ENCODE peak calls at places on chromosomes 6 and 20, in four cellular contexts. O is HFFc6; P is CD4-positive, alpha-beta T cell; C is IMR-90. U is an unnamed sample.

GRCh38 chr6:41670703-41671360 is 32.6 kb downstream of the MDFI start:
- DNase-seq in O (no peak), C (no peak), P (no peak), U (no peak)

GRCh38 chr20:64216036-64216435 is 39.5 kb upstream of the PCMTD2 start:
- DNase-seq in C (no peak), O (no peak), P (no peak), U (no peak)

GRCh38 chr6:79544299-79544927 is 7.2 kb upstream of the LCA5 start:
- DNase-seq in P (no peak), O (peak), C (peak), U (no peak)

GRCh38 chr6:21616005-21616404 is 22.5 kb downstream of the SOX4 start:
- DNase-seq in C (no peak), P (no peak), O (no peak), U (no peak)

GRCh38 chr6:105363100-105363754 is 39.7 kb downstream of the PREP start:
- DNase-seq in P (no peak), C (peak), O (peak), U (no peak)

GRCh38 chr20:22245139-22245538 is 339.2 kb downstream of the FOXA2 start:
- DNase-seq in C (no peak), P (no peak), O (no peak), U (no peak)

GRCh38 chr6:40806479-40806878 is 219.3 kb upstream of the LRFN2 start:
- DNase-seq in C (no peak), P (no peak), O (peak), U (no peak)

GRCh38 chr6:52725133-52725529 is 38.1 kb downstream of the GSTA2 start:
- DNase-seq in O (peak), P (no peak), C (no peak), U (no peak)

GRCh38 chr20:40017765-40018164 is 671.3 kb downstream of the MAFB start:
- DNase-seq in C (no peak), P (no peak), O (no peak), U (no peak)

GRCh38 chr6:169520104-169520503 is 181.7 kb downstream of the WDR27 start:
- DNase-seq in P (no peak), O (peak), C (peak), U (no peak)

GRCh38 chr20:35506872-35507638 is 22.4 kb downstream of the C20orf173 start:
- DNase-seq in C (peak), O (peak), P (no peak), U (no peak)

GRCh38 chr6:35647400-35647799 is 41.3 kb downstream of the FKBP5 start:
- DNase-seq in C (no peak), P (no peak), O (no peak), U (no peak)

GRCh38 chr20:11108102-11108842 is 434.5 kb upstream of the JAG1 start:
- DNase-seq in C (peak), O (no peak), P (no peak), U (no peak)

GRCh38 chr20:37991506-37992302 is 41.6 kb downstream of the TTI1 start:
- DNase-seq in C (no peak), P (no peak), O (no peak), U (no peak)

GRCh38 chr6:42629845-42630244 is 66.0 kb downstream of the UBR2 start:
- DNase-seq in O (no peak), P (no peak), C (no peak), U (no peak)

GRCh38 chr20:12970372-12970821 is 38.4 kb upstream of the SPTLC3 start:
- DNase-seq in P (no peak), O (no peak), C (peak), U (peak)

GRCh38 chr6:148348335-148348734 is 5.7 kb downstream of the SASH1 start:
- DNase-seq in C (no peak), O (no peak), P (no peak), U (no peak)

GRCh38 chr6:144346719-144347446 is 61.7 kb downstream of the UTRN start:
- DNase-seq in P (no peak), O (peak), C (peak), U (no peak)

GRCh38 chr6:166007349-166008263 is 160.0 kb downstream of the TBXT start:
- DNase-seq in O (no peak), C (peak), P (no peak), U (no peak)

GRCh38 chr20:12928358-12928754 is 80.4 kb upstream of the SPTLC3 start:
- DNase-seq in O (no peak), P (no peak), C (no peak), U (no peak)

GRCh38 chr6:170186006-170186908 is 104.6 kb downstream of the DLL1 start:
- DNase-seq in C (no peak), P (no peak), O (no peak), U (no peak)

GRCh38 chr6:37251211-37251610 is 6.4 kb upstream of the TBC1D22B start:
- DNase-seq in O (peak), P (no peak), C (peak), U (no peak)

GRCh38 chr6:131765081-131765852 is 42.6 kb upstream of the ENPP1 start:
- DNase-seq in C (peak), O (peak), P (no peak), U (no peak)

GRCh38 chr20:17806739-17807441 is 107.1 kb downstream of the BANF2 start:
- DNase-seq in O (peak), P (no peak), C (peak), U (no peak)

GRCh38 chr6:124655856-124656255 is 306.4 kb upstream of the RNF217 start:
- DNase-seq in P (no peak), C (no peak), O (no peak), U (no peak)

GRCh38 chr20:1121439-1121838 is 3.0 kb downstream of the PSMF1 start:
- DNase-seq in P (no peak), O (no peak), C (no peak), U (no peak)

GRCh38 chr20:53890434-53891305 is 179.7 kb downstream of the BCAS1 start:
- DNase-seq in C (no peak), O (no peak), P (no peak), U (no peak)

GRCh38 chr6:17280552-17281090 is 540 bp upstream of the RBM24 start:
- DNase-seq in P (no peak), O (peak), C (no peak), U (no peak)

GRCh38 chr6:56757585-56757984 is 114.9 kb upstream of the DST start:
- DNase-seq in O (peak), C (peak), P (no peak), U (no peak)

GRCh38 chr20:33681728-33682353 is 4.3 kb downstream of the E2F1 start:
- DNase-seq in C (no peak), P (no peak), O (no peak), U (no peak)

GRCh38 chr20:8757146-8757545 is 311.7 kb upstream of the PLCB4 start:
- DNase-seq in C (peak), P (no peak), O (peak), U (no peak)

GRCh38 chr20:63686492-63687321 is 9.7 kb upstream of the TNFRSF6B start:
- DNase-seq in O (peak), C (peak), P (no peak), U (peak)

GRCh38 chr6:69832558-69832957 is 33.8 kb upstream of the COL19A1 start:
- DNase-seq in C (no peak), O (no peak), P (no peak), U (no peak)

GRCh38 chr6:15371151-15371550 is 125.3 kb downstream of the JARID2 start:
- DNase-seq in O (no peak), C (no peak), P (no peak), U (no peak)

GRCh38 chr6:113995632-113996031 is 24.7 kb upstream of the HDAC2 start:
- DNase-seq in C (peak), P (no peak), O (peak), U (no peak)
- TF ChIP-seq CTCF in C (no peak), P (no peak), O (no peak), U (no peak)

GRCh38 chr6:135179920-135180457 is 1.1 kb upstream of the MYB start:
- DNase-seq in P (no peak), C (peak), O (peak), U (peak)
- TF ChIP-seq CTCF in P (no peak), C (no peak), O (no peak), U (no peak)

GRCh38 chr6:163564536-163564935 is 150.0 kb downstream of the QKI start:
- DNase-seq in O (no peak), C (no peak), P (no peak), U (no peak)

GRCh38 chr6:163563303-163563702 is 148.8 kb downstream of the QKI start:
- DNase-seq in P (no peak), O (no peak), C (no peak), U (no peak)

GRCh38 chr6:163568275-163568674 is 153.8 kb downstream of the QKI start:
- DNase-seq in P (no peak), O (no peak), C (no peak), U (no peak)

GRCh38 chr6:163566056-163566455 is 151.5 kb downstream of the QKI start:
- DNase-seq in O (no peak), C (no peak), P (no peak), U (no peak)

DNA sequence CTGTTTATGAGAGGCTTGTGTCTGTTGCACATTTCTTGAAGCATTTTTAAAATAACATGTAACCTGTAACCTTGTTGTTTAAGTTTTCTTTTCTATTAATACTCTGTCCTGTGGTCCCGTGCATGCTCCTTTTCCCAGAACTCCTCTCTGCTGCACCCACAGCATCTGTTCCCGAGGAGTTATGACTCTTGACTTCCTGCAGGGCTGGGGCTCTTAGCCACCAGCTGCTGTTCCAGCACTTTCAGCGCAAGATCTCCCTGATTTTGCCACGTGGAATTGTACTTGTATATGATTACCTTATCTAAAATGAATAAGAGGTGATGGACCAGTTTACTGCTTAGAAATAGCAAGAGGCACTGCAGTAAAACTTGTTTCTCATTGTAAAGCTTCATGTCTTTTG is 150.6 kb downstream of the QKI start:
- DNase-seq in P (no peak), C (peak), O (no peak), U (no peak)
- TF ChIP-seq CTCF in P (no peak), C (no peak), O (no peak), U (no peak)

GRCh38 chr6:18533793-18534192 is 146.6 kb downstream of the RNF144B start:
- DNase-seq in C (no peak), O (no peak), P (no peak), U (no peak)

GRCh38 chr6:18530201-18530600 is 143.1 kb downstream of the RNF144B start:
- DNase-seq in C (no peak), P (no peak), O (no peak), U (no peak)

GRCh38 chr6:18528084-18528743 is 141.1 kb downstream of the RNF144B start:
- DNase-seq in C (peak), P (no peak), O (peak), U (no peak)
- TF ChIP-seq CTCF in C (peak), P (no peak), O (peak), U (no peak)

DNA sequence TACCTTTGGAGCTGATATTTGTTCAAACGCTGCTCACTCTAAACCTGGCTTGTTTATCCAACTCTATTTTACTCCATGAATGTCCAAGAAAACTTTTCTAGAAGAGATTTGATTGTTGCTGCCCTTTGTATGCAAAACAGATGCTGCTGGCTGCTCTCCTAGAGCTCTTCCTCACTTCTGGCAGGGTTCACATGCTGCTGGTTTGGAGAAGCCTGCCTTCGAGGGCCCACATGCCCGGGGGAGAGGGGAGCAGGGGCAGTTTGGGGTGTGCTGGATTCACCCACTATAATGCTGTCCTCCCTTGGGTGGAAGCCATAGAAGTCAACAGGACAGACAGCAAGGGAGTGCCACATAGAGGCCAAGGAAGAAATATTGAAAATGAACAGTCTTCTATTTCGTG is 32.2 kb downstream of the LY86 start:
- DNase-seq in O (no peak), C (no peak), P (no peak), U (no peak)
- TF ChIP-seq CTCF in O (no peak), C (no peak), P (no peak), U (no peak)